ENCODE peak calls at places on chromosomes 7 and 10, in six cellular contexts. One of them, this sample, is unnamed.

GRCh38 chr7:53656881-53657280 is 621.4 kb downstream of the POM121L12 start:
- DNase-seq in mucosa of descending colon: no peak
- DNase-seq in CD14-positive monocyte: no peak
- DNase-seq in cardiac fibroblast: no peak
- DNase-seq in hippocampal formation: no peak
- DNase-seq in DMS79: no peak
- DNase-seq in this sample: no peak

GRCh38 chr10:104694074-104694473 is 53.0 kb downstream of the SORCS3 start:
- DNase-seq in hippocampal formation: no peak
- DNase-seq in DMS79: no peak
- DNase-seq in cardiac fibroblast: no peak
- DNase-seq in CD14-positive monocyte: no peak
- DNase-seq in mucosa of descending colon: no peak
- DNase-seq in this sample: no peak

GRCh38 chr10:1600861-1601260 is 136.5 kb downstream of the ADARB2 start:
- DNase-seq in mucosa of descending colon: no peak
- DNase-seq in cardiac fibroblast: no peak
- DNase-seq in CD14-positive monocyte: no peak
- DNase-seq in DMS79: peak
- DNase-seq in hippocampal formation: no peak
- DNase-seq in this sample: no peak

GRCh38 chr7:146146866-146147265 is 30.3 kb downstream of the CNTNAP2 start:
- DNase-seq in mucosa of descending colon: no peak
- DNase-seq in CD14-positive monocyte: no peak
- DNase-seq in DMS79: no peak
- DNase-seq in hippocampal formation: no peak
- DNase-seq in cardiac fibroblast: peak
- DNase-seq in this sample: no peak

GRCh38 chr7:71746004-71746403 is 614.1 kb downstream of the GALNT17 start:
- DNase-seq in cardiac fibroblast: no peak
- DNase-seq in mucosa of descending colon: no peak
- DNase-seq in DMS79: no peak
- DNase-seq in hippocampal formation: no peak
- DNase-seq in CD14-positive monocyte: no peak
- DNase-seq in this sample: no peak

GRCh38 chr10:61894150-61894549 is 7.3 kb upstream of the ARID5B start:
- DNase-seq in cardiac fibroblast: no peak
- DNase-seq in DMS79: no peak
- DNase-seq in mucosa of descending colon: no peak
- DNase-seq in CD14-positive monocyte: no peak
- DNase-seq in hippocampal formation: no peak
- DNase-seq in this sample: no peak

GRCh38 chr7:121397832-121398231 is 1.7 kb upstream of the FAM3C start:
- DNase-seq in cardiac fibroblast: no peak
- DNase-seq in hippocampal formation: no peak
- DNase-seq in mucosa of descending colon: no peak
- DNase-seq in CD14-positive monocyte: no peak
- DNase-seq in DMS79: no peak
- DNase-seq in this sample: no peak

GRCh38 chr10:58590152-58590551 is 77.5 kb downstream of the BICC1 start:
- DNase-seq in hippocampal formation: no peak
- DNase-seq in DMS79: no peak
- DNase-seq in CD14-positive monocyte: no peak
- DNase-seq in cardiac fibroblast: peak
- DNase-seq in mucosa of descending colon: no peak
- DNase-seq in this sample: no peak

GRCh38 chr7:157843336-157844140 is 506.7 kb downstream of the DNAJB6 start:
- DNase-seq in cardiac fibroblast: no peak
- DNase-seq in CD14-positive monocyte: no peak
- DNase-seq in hippocampal formation: no peak
- DNase-seq in mucosa of descending colon: no peak
- DNase-seq in DMS79: no peak
- DNase-seq in this sample: no peak

GRCh38 chr10:21399392-21400015 is 126.0 kb downstream of the SKIDA1 start:
- DNase-seq in hippocampal formation: no peak
- DNase-seq in CD14-positive monocyte: no peak
- DNase-seq in DMS79: no peak
- DNase-seq in cardiac fibroblast: peak
- DNase-seq in mucosa of descending colon: no peak
- DNase-seq in this sample: no peak

GRCh38 chr7:94064541-94065191 is 60.5 kb upstream of the BET1 start:
- DNase-seq in CD14-positive monocyte: no peak
- DNase-seq in mucosa of descending colon: no peak
- DNase-seq in hippocampal formation: no peak
- DNase-seq in DMS79: no peak
- DNase-seq in cardiac fibroblast: peak
- DNase-seq in this sample: no peak

GRCh38 chr10:77162697-77163096 is 474.9 kb downstream of the KCNMA1 start:
- DNase-seq in cardiac fibroblast: peak
- DNase-seq in DMS79: no peak
- DNase-seq in hippocampal formation: no peak
- DNase-seq in mucosa of descending colon: no peak
- DNase-seq in CD14-positive monocyte: no peak
- DNase-seq in this sample: no peak

GRCh38 chr7:46291601-46292150 is 370.6 kb upstream of the IGFBP3 start:
- DNase-seq in mucosa of descending colon: no peak
- DNase-seq in cardiac fibroblast: peak
- DNase-seq in CD14-positive monocyte: no peak
- DNase-seq in DMS79: no peak
- DNase-seq in hippocampal formation: no peak
- DNase-seq in this sample: no peak

This sample was measured in globus pallidus.